ENCODE peak calls at places on chromosome 2, in five cellular contexts. K, Y, I, L and O are unnamed samples. For H3K4me1, the result is how much of the 10 kb centered on the place peaks cover.

GRCh38 chr2:101140978-101141655 is 10.1 kb downstream of the TBC1D8 start:
- DNase-seq in L (no peak), I (no peak), Y (no peak), K (no peak), O (no peak)

GRCh38 chr2:121771976-121772742 is 16.7 kb downstream of the TSN start:
- DNase-seq in I (no peak), L (no peak), K (peak), Y (no peak), O (no peak)

GRCh38 chr2:190418717-190419116 is 10.6 kb downstream of the MFSD6 start:
- DNase-seq in Y (no peak), I (no peak), L (no peak), K (no peak), O (no peak)

GRCh38 chr2:149329068-149329467 is 1.3 kb upstream of the LYPD6 start:
- DNase-seq in I (no peak), Y (no peak), L (no peak), K (no peak), O (no peak)

GRCh38 chr2:30444283-30444682 is 2.8 kb upstream of the LCLAT1 start:
- DNase-seq in L (no peak), I (no peak), K (no peak), Y (no peak), O (peak)

GRCh38 chr2:5546176-5546575 is 146.0 kb upstream of the SOX11 start:
- DNase-seq in I (no peak), K (no peak), Y (no peak), L (no peak), O (no peak)

GRCh38 chr2:24101992-24102391 is 17.4 kb upstream of the TP53I3 start:
- DNase-seq in Y (no peak), L (no peak), I (no peak), K (no peak), O (no peak)

GRCh38 chr2:11829947-11830707 is 83.7 kb downstream of the LPIN1 start:
- DNase-seq in Y (peak), K (peak), L (peak), I (peak), O (peak)

GRCh38 chr2:105748564-105748963 is 3.9 kb downstream of the NCK2 start:
- DNase-seq in K (no peak), I (no peak), L (no peak), Y (no peak), O (no peak)

GRCh38 chr2:221486106-221486505 is 86.0 kb downstream of the EPHA4 start:
- DNase-seq in L (no peak), K (no peak), I (no peak), Y (no peak), O (no peak)

GRCh38 chr2:237695201-237695780 is 67.9 kb downstream of the LRRFIP1 start:
- DNase-seq in I (no peak), K (no peak), Y (no peak), L (peak), O (no peak)

GRCh38 chr2:66084948-66085590 is 349.9 kb upstream of the MEIS1 start:
- DNase-seq in K (no peak), I (no peak), Y (no peak), L (no peak), O (no peak)

GRCh38 chr2:18299423-18300212 is 260.8 kb downstream of the RDH14 start:
- DNase-seq in I (no peak), Y (peak), K (no peak), L (no peak), O (no peak)

GRCh38 chr2:79294994-79295393 is 135.4 kb upstream of the REG3A start:
- DNase-seq in L (no peak), K (no peak), I (no peak), Y (no peak), O (no peak)

GRCh38 chr2:203998195-203998804 is 61.7 kb downstream of the ICOS start:
- DNase-seq in Y (no peak), L (no peak), K (no peak), I (no peak), O (no peak)

GRCh38 chr2:14702258-14702657 is 69.7 kb downstream of the LRATD1 start:
- DNase-seq in L (no peak), Y (no peak), K (no peak), I (no peak), O (no peak)

GRCh38 chr2:105393373-105394055 is 5.3 kb downstream of the FHL2 start:
- DNase-seq in Y (no peak), I (no peak), L (no peak), K (peak), O (no peak)

GRCh38 chr2:120597595-120598193 is 138.0 kb upstream of the GLI2 start:
- DNase-seq in K (no peak), Y (no peak), I (no peak), L (no peak), O (no peak)

GRCh38 chr2:105384216-105384615 is 14.6 kb downstream of the FHL2 start:
- DNase-seq in L (no peak), I (no peak), Y (no peak), K (no peak), O (no peak)

GRCh38 chr2:69582582-69583176 is 60.9 kb downstream of the AAK1 start:
- DNase-seq in K (peak), L (no peak), Y (no peak), I (no peak), O (no peak)

GRCh38 chr2:237923507-237924163 is 43.2 kb upstream of the UBE2F start:
- DNase-seq in K (peak), I (peak), L (peak), Y (peak), O (peak)

GRCh38 chr2:225429718-225430117 is 30.2 kb downstream of the NYAP2 start:
- DNase-seq in I (no peak), L (no peak), K (no peak), Y (no peak), O (no peak)

GRCh38 chr2:230974096-230974913 is 21.6 kb upstream of the SPATA3 start:
- DNase-seq in Y (no peak), K (no peak), I (no peak), L (peak), O (no peak)

GRCh38 chr2:116517936-116518335 is 1296.6 kb upstream of the DDX18 start:
- DNase-seq in Y (no peak), I (no peak), L (no peak), K (no peak), O (no peak)

GRCh38 chr2:179550849-179551248 is 286.2 kb upstream of the SESTD1 start:
- DNase-seq in Y (no peak), I (no peak), L (no peak), K (no peak), O (no peak)

GRCh38 chr2:230870544-230871360 is 6.0 kb downstream of the ITM2C start:
- DNase-seq in I (no peak), K (no peak), L (peak), Y (no peak), O (no peak)

GRCh38 chr2:176473177-176473576 is 203.9 kb downstream of the MTX2 start:
- DNase-seq in L (no peak), Y (no peak), K (peak), I (peak), O (no peak)

GRCh38 chr2:3001595-3002184 is 375.9 kb downstream of the EIPR1 start:
- DNase-seq in I (no peak), L (no peak), K (no peak), Y (no peak), O (no peak)

GRCh38 chr2:9102861-9103662 is 99.6 kb upstream of the MBOAT2 start:
- DNase-seq in I (no peak), Y (no peak), L (no peak), K (no peak), O (no peak)

GRCh38 chr2:6434396-6434795 is 431.3 kb downstream of the CMPK2 start:
- DNase-seq in L (no peak), K (no peak), Y (no peak), I (no peak), O (no peak)

GRCh38 chr2:150700731-150701130 is 213.3 kb upstream of the RND3 start:
- DNase-seq in K (no peak), Y (no peak), L (no peak), I (no peak), O (no peak)

GRCh38 chr2:63601061-63601460 is 12.3 kb downstream of the MDH1 start:
- DNase-seq in K (no peak), L (no peak), Y (no peak), I (no peak), O (no peak)

GRCh38 chr2:63604666-63605065 is 15.9 kb downstream of the MDH1 start:
- DNase-seq in K (no peak), I (no peak), Y (no peak), L (no peak), O (no peak)

GRCh38 chr2:63594622-63595021 is 5.9 kb downstream of the MDH1 start:
- DNase-seq in L (no peak), Y (no peak), K (no peak), I (no peak), O (no peak)

GRCh38 chr2:63596487-63596886 is 7.7 kb downstream of the MDH1 start:
- DNase-seq in K (no peak), Y (no peak), I (no peak), L (no peak), O (no peak)

GRCh38 chr2:63598971-63599370 is 10.2 kb downstream of the MDH1 start:
- DNase-seq in I (no peak), K (no peak), L (no peak), Y (no peak), O (no peak)
- H3K27ac ChIP-seq in I (no peak), K (no peak), L (no peak), Y (no peak), O (peak)

GRCh38 chr2:171149539-171149938 is 11.2 kb downstream of the TLK1 start:
- DNase-seq in I (no peak), Y (no peak), L (no peak), K (no peak), O (no peak)
- H3K4me1 ChIP-seq in I (under half), Y (under half), L (under half), K (under half), O (under half)

GRCh38 chr2:72917875-72918660 is 749 bp downstream of the EMX1 start:
- DNase-seq in K (no peak), Y (no peak), L (peak), I (no peak), O (peak)
- H3K27ac ChIP-seq in K (no peak), Y (no peak), L (no peak), I (no peak), O (no peak)

GRCh38 chr2:207093234-207093633 is 72.5 kb downstream of the KLF7 start:
- DNase-seq in I (no peak), K (no peak), L (no peak), Y (no peak), O (no peak)
- H3K4me1 ChIP-seq in I (half or more), K (half or more), L (under half), Y (under half), O (under half)

GRCh38 chr2:46537046-46537445 is 57.7 kb downstream of the TMEM247 start:
- DNase-seq in I (no peak), L (no peak), K (no peak), Y (no peak), O (no peak)
- H3K27ac ChIP-seq in I (no peak), L (no peak), K (no peak), Y (no peak), O (peak)

GRCh38 chr2:55888941-55889340 is 34.6 kb downstream of the EFEMP1 start:
- DNase-seq in I (no peak), L (no peak), Y (peak), K (peak), O (no peak)
- H3K4me1 ChIP-seq in I (under half), L (under half), Y (under half), K (under half), O (under half)

DNA sequence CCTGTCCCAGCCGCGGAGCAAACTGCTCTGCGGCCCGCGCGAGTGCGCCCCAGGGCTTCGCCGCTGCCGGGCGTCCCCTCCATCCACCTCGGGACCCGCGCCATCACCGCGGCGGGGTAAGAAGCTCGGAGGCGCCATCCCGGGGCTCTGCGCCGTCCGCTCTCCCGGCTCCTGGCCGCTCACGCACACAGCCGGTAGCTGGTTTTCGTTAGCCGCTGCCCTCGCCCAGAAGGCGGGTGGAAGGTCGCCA is 905 bp upstream of the GDF7 start:
- DNase-seq in Y (no peak), K (no peak), L (no peak), I (no peak), O (no peak)
- H3K27ac ChIP-seq in Y (no peak), K (no peak), L (no peak), I (no peak), O (no peak)

GRCh38 chr2:217052856-217053577 is 193.2 kb upstream of the TNP1 start:
- DNase-seq in I (no peak), Y (no peak), K (no peak), L (no peak), O (no peak)
- H3K4me1 ChIP-seq in I (under half), Y (under half), K (under half), L (under half), O (under half)